ENCODE peak calls at places on chromosomes 3 and 15, in seven cellular contexts. A is T-cell; R is hepatic stellate cell; E is stimulated activated CD4-positive, alpha-beta T cell treated with anti-CD3 and anti-CD28 coated beads, TNF-alpha, amount 100 ng/mL, for 24 hours; F is AG04450; P is stimulated activated CD8-positive, alpha-beta memory T cell treated with anti-CD3 and anti-CD28 coated beads, Interleukin-4, amount 100 ng/mL, for 48 hours; U is pons. O is an unnamed sample.

GRCh38 chr3:197468866-197469382 is 86.8 kb downstream of the BDH1 start:
- DNase-seq in R (peak; percentile 53), F (no peak), A (no peak), E (no peak), U (peak; percentile 29), P (no peak), O (no peak)

GRCh38 chr3:197899833-197900478 is 50.0 kb upstream of the RPL35A start:
- DNase-seq in R (no peak), A (no peak), P (no peak), F (no peak), U (no peak), E (no peak), O (no peak)

GRCh38 chr15:62972814-62973213 is 69.7 kb upstream of the TPM1 start:
- DNase-seq in P (no peak), A (no peak), E (no peak), R (no peak), U (no peak), F (peak; percentile 36), O (peak; percentile 69)

GRCh38 chr3:72576563-72576962 is 271.7 kb downstream of the SHQ1 start:
- DNase-seq in U (no peak), R (no peak), A (no peak), E (no peak), F (no peak), P (no peak), O (no peak)

GRCh38 chr3:184937611-184938010 is 125.6 kb downstream of the VPS8 start:
- DNase-seq in P (no peak), F (no peak), E (no peak), U (no peak), A (no peak), R (no peak), O (peak; percentile 7)

GRCh38 chr3:184180165-184180564 is 5.5 kb downstream of the AP2M1 start:
- DNase-seq in E (no peak), R (peak; percentile 50), P (no peak), A (no peak), U (no peak), F (no peak), O (peak; percentile 65)

GRCh38 chr15:20657084-20657483 is 115.5 kb upstream of the GOLGA6L6 start:
- DNase-seq in F (no peak), P (no peak), U (no peak), A (no peak), R (no peak), E (no peak), O (no peak)

GRCh38 chr15:39997031-39997430 is 42.0 kb downstream of the SRP14 start:
- DNase-seq in R (peak; percentile 33), P (no peak), A (no peak), F (no peak), U (no peak), E (no peak), O (peak; percentile 60)

GRCh38 chr15:67148196-67148701 is 82.8 kb downstream of the SMAD3 start:
- DNase-seq in A (no peak), E (no peak), P (no peak), F (no peak), R (no peak), U (no peak), O (peak; percentile 89)

GRCh38 chr3:26437678-26438077 is 184.9 kb upstream of the LRRC3B start:
- DNase-seq in U (no peak), P (no peak), E (no peak), A (no peak), F (no peak), R (no peak), O (peak; percentile 88)

GRCh38 chr15:33296856-33297255 is 13.9 kb upstream of the RYR3 start:
- DNase-seq in P (no peak), E (no peak), U (no peak), A (no peak), R (no peak), F (no peak), O (no peak)

GRCh38 chr3:34396288-34396687 is 597.9 kb downstream of the PDCD6IP start:
- DNase-seq in R (no peak), A (no peak), F (no peak), E (no peak), P (no peak), U (no peak), O (no peak)

GRCh38 chr3:155093261-155093660 is 13.1 kb downstream of the MME start:
- DNase-seq in P (no peak), U (no peak), E (no peak), R (no peak), A (no peak), F (no peak), O (no peak)

GRCh38 chr3:153052096-153052460 is 109.9 kb upstream of the RAP2B start:
- DNase-seq in P (no peak), A (no peak), F (peak; percentile 69), R (peak; percentile 75), U (no peak), E (no peak), O (peak; percentile 84)

GRCh38 chr3:46209751-46210470 is 1.8 kb upstream of the CCR1 start:
- DNase-seq in U (no peak), F (no peak), E (no peak), P (no peak), R (no peak), A (no peak), O (peak; percentile 62)

GRCh38 chr3:129424185-129424841 is 4.1 kb downstream of the EFCAB12 start:
- DNase-seq in E (no peak), U (peak; percentile 50), P (no peak), R (no peak), F (no peak), A (no peak), O (no peak)

GRCh38 chr3:48142316-48142870 is 45.8 kb downstream of the CDC25A start:
- DNase-seq in F (no peak), P (no peak), A (no peak), U (no peak), E (no peak), R (no peak), O (no peak)

GRCh38 chr3:48402281-48402732 is 27.6 kb downstream of the PLXNB1 start:
- DNase-seq in U (no peak), E (no peak), R (peak; percentile 89), A (no peak), P (peak; percentile 19), F (peak; percentile 77), O (peak; percentile 90)

GRCh38 chr3:122577409-122578028 is at the start of gene PARP15:
- DNase-seq in A (peak; percentile 43), U (no peak), E (no peak), P (peak; percentile 64), F (no peak), R (no peak), O (no peak)

GRCh38 chr15:68818671-68819450 is 1.8 kb downstream of the ANP32A start:
- DNase-seq in F (no peak), R (peak; percentile 60), U (peak; percentile 79), E (no peak), P (peak; percentile 63), A (no peak), O (peak; percentile 49)

GRCh38 chr15:78234515-78235040 is at the start of gene ACSBG1:
- DNase-seq in R (no peak), E (no peak), F (no peak), U (peak; percentile 39), A (no peak), P (no peak), O (no peak)

GRCh38 chr3:65758871-65759598 is 279.7 kb downstream of the MAGI1 start:
- DNase-seq in P (no peak), F (no peak), E (no peak), U (peak; percentile 93), A (no peak), R (peak; percentile 41), O (peak; percentile 16)

GRCh38 chr15:88334436-88334835 is 77.9 kb upstream of the NTRK3 start:
- DNase-seq in A (no peak), P (no peak), F (no peak), U (no peak), E (no peak), R (peak; percentile 46), O (peak; percentile 83)

GRCh38 chr3:164360738-164361376 is 717.4 kb downstream of the SI start:
- DNase-seq in R (no peak), A (no peak), U (no peak), F (no peak), E (no peak), P (no peak), O (no peak)

GRCh38 chr15:51267714-51268105 is 70.7 kb downstream of the CYP19A1 start:
- DNase-seq in E (no peak), F (no peak), P (no peak), U (peak; percentile 15), A (no peak), R (peak; percentile 24), O (peak; percentile 22)

GRCh38 chr3:166844329-166844728 is 535.8 kb downstream of the ZBBX start:
- DNase-seq in R (no peak), U (no peak), E (no peak), P (no peak), A (no peak), F (no peak), O (no peak)

GRCh38 chr15:39181348-39181747 is 399.5 kb upstream of the THBS1 start:
- DNase-seq in R (no peak), U (no peak), A (no peak), E (no peak), F (no peak), P (no peak), O (no peak)

GRCh38 chr3:32457971-32458471 is 44.6 kb downstream of the CMTM6 start:
- DNase-seq in U (peak; percentile 66), A (peak; percentile 30), P (peak; percentile 56), E (no peak), F (no peak), R (no peak), O (no peak)

GRCh38 chr3:108130705-108131104 is 39.9 kb upstream of the CD47 start:
- DNase-seq in E (no peak), U (no peak), F (no peak), P (no peak), R (no peak), A (no peak), O (peak; percentile 26)

GRCh38 chr3:37819591-37819990 is 42.1 kb upstream of the CTDSPL start:
- DNase-seq in P (no peak), U (no peak), E (no peak), A (no peak), F (no peak), R (no peak), O (no peak)